ENCODE peak calls at places on chromosomes 2 and 18, in six cellular contexts. One of them, this sample, is unnamed.

GRCh38 chr2:50752228-50752627 is 279.7 kb downstream of the NRXN1 start:
- DNase-seq in GM13976: no peak
- DNase-seq in activated T-cell treated with anti-CD3 and anti-CD28 coated beads for 1 hour: no peak
- DNase-seq in SHP77: no peak
- DNase-seq in HT1080: no peak
- DNase-seq in stimulated activated CD4-positive, alpha-beta T cell treated with anti-CD3 and anti-CD28 coated beads, Interleukin-1b, Interleukin-23, amount 100 ng/mL, for 24 hours: no peak
- DNase-seq in this sample: no peak

GRCh38 chr2:186884585-186884984 is 35.6 kb upstream of the ZSWIM2 start:
- DNase-seq in GM13976: no peak
- DNase-seq in activated T-cell treated with anti-CD3 and anti-CD28 coated beads for 1 hour: no peak
- DNase-seq in SHP77: no peak
- DNase-seq in HT1080: no peak
- DNase-seq in stimulated activated CD4-positive, alpha-beta T cell treated with anti-CD3 and anti-CD28 coated beads, Interleukin-1b, Interleukin-23, amount 100 ng/mL, for 24 hours: no peak
- DNase-seq in this sample: no peak

GRCh38 chr2:181041661-181042060 is 61.3 kb downstream of the UBE2E3 start:
- DNase-seq in GM13976: no peak
- DNase-seq in activated T-cell treated with anti-CD3 and anti-CD28 coated beads for 1 hour: no peak
- DNase-seq in SHP77: no peak
- DNase-seq in HT1080: peak
- DNase-seq in stimulated activated CD4-positive, alpha-beta T cell treated with anti-CD3 and anti-CD28 coated beads, Interleukin-1b, Interleukin-23, amount 100 ng/mL, for 24 hours: no peak
- DNase-seq in this sample: no peak

GRCh38 chr18:70075906-70076305 is 128.2 kb upstream of the CD226 start:
- DNase-seq in GM13976: no peak
- DNase-seq in activated T-cell treated with anti-CD3 and anti-CD28 coated beads for 1 hour: no peak
- DNase-seq in SHP77: no peak
- DNase-seq in HT1080: no peak
- DNase-seq in stimulated activated CD4-positive, alpha-beta T cell treated with anti-CD3 and anti-CD28 coated beads, Interleukin-1b, Interleukin-23, amount 100 ng/mL, for 24 hours: no peak
- DNase-seq in this sample: no peak

GRCh38 chr2:20450201-20451108 is 3.6 kb downstream of the RHOB start:
- DNase-seq in GM13976: no peak
- DNase-seq in activated T-cell treated with anti-CD3 and anti-CD28 coated beads for 1 hour: no peak
- DNase-seq in SHP77: no peak
- DNase-seq in HT1080: peak
- DNase-seq in stimulated activated CD4-positive, alpha-beta T cell treated with anti-CD3 and anti-CD28 coated beads, Interleukin-1b, Interleukin-23, amount 100 ng/mL, for 24 hours: no peak
- DNase-seq in this sample: no peak

GRCh38 chr18:39053569-39053968 is 1488.0 kb upstream of the CELF4 start:
- DNase-seq in GM13976: no peak
- DNase-seq in activated T-cell treated with anti-CD3 and anti-CD28 coated beads for 1 hour: no peak
- DNase-seq in SHP77: no peak
- DNase-seq in HT1080: no peak
- DNase-seq in stimulated activated CD4-positive, alpha-beta T cell treated with anti-CD3 and anti-CD28 coated beads, Interleukin-1b, Interleukin-23, amount 100 ng/mL, for 24 hours: no peak
- DNase-seq in this sample: no peak

GRCh38 chr2:23446916-23447315 is 61.9 kb downstream of the KLHL29 start:
- DNase-seq in GM13976: no peak
- DNase-seq in activated T-cell treated with anti-CD3 and anti-CD28 coated beads for 1 hour: no peak
- DNase-seq in SHP77: no peak
- DNase-seq in HT1080: no peak
- DNase-seq in stimulated activated CD4-positive, alpha-beta T cell treated with anti-CD3 and anti-CD28 coated beads, Interleukin-1b, Interleukin-23, amount 100 ng/mL, for 24 hours: no peak
- DNase-seq in this sample: no peak

GRCh38 chr18:80103231-80103630 is 5.8 kb upstream of the ADNP2 start:
- DNase-seq in GM13976: no peak
- DNase-seq in activated T-cell treated with anti-CD3 and anti-CD28 coated beads for 1 hour: no peak
- DNase-seq in SHP77: no peak
- DNase-seq in HT1080: peak
- DNase-seq in stimulated activated CD4-positive, alpha-beta T cell treated with anti-CD3 and anti-CD28 coated beads, Interleukin-1b, Interleukin-23, amount 100 ng/mL, for 24 hours: no peak
- DNase-seq in this sample: no peak

GRCh38 chr2:128684523-128684922 is 365.9 kb upstream of the HS6ST1 start:
- DNase-seq in GM13976: no peak
- DNase-seq in activated T-cell treated with anti-CD3 and anti-CD28 coated beads for 1 hour: no peak
- DNase-seq in SHP77: no peak
- DNase-seq in HT1080: no peak
- DNase-seq in stimulated activated CD4-positive, alpha-beta T cell treated with anti-CD3 and anti-CD28 coated beads, Interleukin-1b, Interleukin-23, amount 100 ng/mL, for 24 hours: no peak
- DNase-seq in this sample: no peak

GRCh38 chr2:36404312-36404711 is 48.7 kb downstream of the CRIM1 start:
- DNase-seq in GM13976: no peak
- DNase-seq in activated T-cell treated with anti-CD3 and anti-CD28 coated beads for 1 hour: no peak
- DNase-seq in SHP77: no peak
- DNase-seq in HT1080: peak
- DNase-seq in stimulated activated CD4-positive, alpha-beta T cell treated with anti-CD3 and anti-CD28 coated beads, Interleukin-1b, Interleukin-23, amount 100 ng/mL, for 24 hours: no peak
- DNase-seq in this sample: no peak

GRCh38 chr2:168432565-168433186 is 23.4 kb upstream of the CERS6 start:
- DNase-seq in GM13976: no peak
- DNase-seq in activated T-cell treated with anti-CD3 and anti-CD28 coated beads for 1 hour: peak
- DNase-seq in SHP77: no peak
- DNase-seq in HT1080: no peak
- DNase-seq in stimulated activated CD4-positive, alpha-beta T cell treated with anti-CD3 and anti-CD28 coated beads, Interleukin-1b, Interleukin-23, amount 100 ng/mL, for 24 hours: no peak
- DNase-seq in this sample: no peak

GRCh38 chr2:108632748-108633147 is 86.5 kb upstream of the RANBP2 start:
- DNase-seq in GM13976: no peak
- DNase-seq in activated T-cell treated with anti-CD3 and anti-CD28 coated beads for 1 hour: no peak
- DNase-seq in SHP77: peak
- DNase-seq in HT1080: no peak
- DNase-seq in stimulated activated CD4-positive, alpha-beta T cell treated with anti-CD3 and anti-CD28 coated beads, Interleukin-1b, Interleukin-23, amount 100 ng/mL, for 24 hours: no peak
- DNase-seq in this sample: peak

GRCh38 chr2:98258906-98259305 is 87.3 kb upstream of the CNGA3 start:
- DNase-seq in GM13976: no peak
- DNase-seq in activated T-cell treated with anti-CD3 and anti-CD28 coated beads for 1 hour: no peak
- DNase-seq in SHP77: no peak
- DNase-seq in HT1080: no peak
- DNase-seq in stimulated activated CD4-positive, alpha-beta T cell treated with anti-CD3 and anti-CD28 coated beads, Interleukin-1b, Interleukin-23, amount 100 ng/mL, for 24 hours: no peak
- DNase-seq in this sample: no peak

GRCh38 chr2:102359527-102359926 is 3.9 kb downstream of the IL18R1 start:
- DNase-seq in GM13976: no peak
- DNase-seq in activated T-cell treated with anti-CD3 and anti-CD28 coated beads for 1 hour: no peak
- DNase-seq in SHP77: no peak
- DNase-seq in HT1080: no peak
- DNase-seq in stimulated activated CD4-positive, alpha-beta T cell treated with anti-CD3 and anti-CD28 coated beads, Interleukin-1b, Interleukin-23, amount 100 ng/mL, for 24 hours: no peak
- DNase-seq in this sample: no peak

GRCh38 chr2:119826370-119826961 is 66.7 kb downstream of the PTPN4 start:
- DNase-seq in GM13976: peak
- DNase-seq in activated T-cell treated with anti-CD3 and anti-CD28 coated beads for 1 hour: no peak
- DNase-seq in SHP77: peak
- DNase-seq in HT1080: peak
- DNase-seq in stimulated activated CD4-positive, alpha-beta T cell treated with anti-CD3 and anti-CD28 coated beads, Interleukin-1b, Interleukin-23, amount 100 ng/mL, for 24 hours: no peak
- DNase-seq in this sample: no peak

GRCh38 chr18:13730486-13730885 is 4.0 kb downstream of the RNMT start:
- DNase-seq in GM13976: no peak
- DNase-seq in activated T-cell treated with anti-CD3 and anti-CD28 coated beads for 1 hour: no peak
- DNase-seq in SHP77: no peak
- DNase-seq in HT1080: no peak
- DNase-seq in stimulated activated CD4-positive, alpha-beta T cell treated with anti-CD3 and anti-CD28 coated beads, Interleukin-1b, Interleukin-23, amount 100 ng/mL, for 24 hours: no peak
- DNase-seq in this sample: no peak

GRCh38 chr2:222604749-222605515 is 51.0 kb downstream of the FARSB start:
- DNase-seq in GM13976: no peak
- DNase-seq in activated T-cell treated with anti-CD3 and anti-CD28 coated beads for 1 hour: no peak
- DNase-seq in SHP77: no peak
- DNase-seq in HT1080: no peak
- DNase-seq in stimulated activated CD4-positive, alpha-beta T cell treated with anti-CD3 and anti-CD28 coated beads, Interleukin-1b, Interleukin-23, amount 100 ng/mL, for 24 hours: no peak
- DNase-seq in this sample: no peak

GRCh38 chr2:28129955-28130695 is 239.6 kb downstream of the BABAM2 start:
- DNase-seq in GM13976: no peak
- DNase-seq in activated T-cell treated with anti-CD3 and anti-CD28 coated beads for 1 hour: no peak
- DNase-seq in SHP77: no peak
- DNase-seq in HT1080: no peak
- DNase-seq in stimulated activated CD4-positive, alpha-beta T cell treated with anti-CD3 and anti-CD28 coated beads, Interleukin-1b, Interleukin-23, amount 100 ng/mL, for 24 hours: no peak
- DNase-seq in this sample: no peak

GRCh38 chr2:119983108-119983507 is 29.8 kb upstream of the EPB41L5 start:
- DNase-seq in GM13976: no peak
- DNase-seq in activated T-cell treated with anti-CD3 and anti-CD28 coated beads for 1 hour: no peak
- DNase-seq in SHP77: no peak
- DNase-seq in HT1080: no peak
- DNase-seq in stimulated activated CD4-positive, alpha-beta T cell treated with anti-CD3 and anti-CD28 coated beads, Interleukin-1b, Interleukin-23, amount 100 ng/mL, for 24 hours: no peak
- DNase-seq in this sample: no peak

GRCh38 chr18:2912357-2913299 is 65.8 kb downstream of the EMILIN2 start:
- DNase-seq in GM13976: no peak
- DNase-seq in activated T-cell treated with anti-CD3 and anti-CD28 coated beads for 1 hour: no peak
- DNase-seq in SHP77: no peak
- DNase-seq in HT1080: no peak
- DNase-seq in stimulated activated CD4-positive, alpha-beta T cell treated with anti-CD3 and anti-CD28 coated beads, Interleukin-1b, Interleukin-23, amount 100 ng/mL, for 24 hours: no peak
- DNase-seq in this sample: no peak

This sample was measured in NCI-H1930.